ENCODE peak calls at places on chromosomes 2 and 18, in seven cellular contexts. K is hepatocyte; P is AG04450; B is CD4-positive, alpha-beta T cell; A is NB4; U is glutamatergic neuron; D is endothelial cell. Z is an unnamed sample.

GRCh38 chr2:86747708-86748627 is 27.9 kb downstream of the RMND5A start:
- DNase-seq in A (peak), B (no peak), P (peak), D (no peak), U (peak), K (peak), Z (peak)

GRCh38 chr2:109436635-109437225 is 177.0 kb downstream of the SEPTIN10 start:
- DNase-seq in B (no peak), P (no peak), K (no peak), A (no peak), D (no peak), U (no peak), Z (no peak)

GRCh38 chr18:4035521-4035920 is 419.6 kb downstream of the DLGAP1 start:
- DNase-seq in K (no peak), B (no peak), U (no peak), A (no peak), P (no peak), D (no peak), Z (no peak)

GRCh38 chr2:216619411-216620393 is 13.5 kb upstream of the IGFBP2 start:
- DNase-seq in P (no peak), K (peak), U (peak), B (no peak), A (peak), D (no peak), Z (peak)

GRCh38 chr18:28792404-28793103 is 615.6 kb upstream of the CDH2 start:
- DNase-seq in B (no peak), A (no peak), D (no peak), P (no peak), U (no peak), K (peak), Z (no peak)

GRCh38 chr2:71932780-71933466 is 214.7 kb downstream of the CYP26B1 start:
- DNase-seq in U (no peak), A (no peak), P (no peak), K (no peak), B (no peak), D (no peak), Z (no peak)

GRCh38 chr18:40094441-40094840 is 1860.6 kb upstream of the PIK3C3 start:
- DNase-seq in A (no peak), D (no peak), U (no peak), B (no peak), P (no peak), K (no peak), Z (no peak)

GRCh38 chr2:66495788-66496640 is 61.1 kb downstream of the MEIS1 start:
- DNase-seq in P (peak), U (no peak), B (no peak), D (no peak), K (peak), A (peak), Z (peak)

GRCh38 chr18:12737243-12737902 is 34.5 kb downstream of the PSMG2 start:
- DNase-seq in D (no peak), A (no peak), P (no peak), K (no peak), B (no peak), U (no peak), Z (no peak)

GRCh38 chr2:29562319-29562718 is 359.1 kb downstream of the ALK start:
- DNase-seq in B (no peak), A (no peak), D (no peak), K (no peak), P (no peak), U (no peak), Z (no peak)

GRCh38 chr2:84649487-84650142 is 133.3 kb downstream of the DNAH6 start:
- DNase-seq in P (no peak), K (no peak), U (no peak), B (no peak), A (no peak), D (no peak), Z (no peak)

GRCh38 chr2:181948227-181948626 is 37.4 kb upstream of the PPP1R1C start:
- DNase-seq in U (no peak), K (no peak), P (no peak), B (no peak), A (no peak), D (no peak), Z (no peak)

GRCh38 chr2:240999001-240999791 is 778 bp downstream of the SNED1 start:
- DNase-seq in A (no peak), D (peak), U (peak), P (no peak), K (peak), B (no peak), Z (no peak)

GRCh38 chr2:14750433-14750832 is 117.9 kb downstream of the LRATD1 start:
- DNase-seq in B (no peak), A (no peak), D (no peak), K (no peak), P (no peak), U (no peak), Z (no peak)

GRCh38 chr18:56402872-56403516 is 235.4 kb downstream of the TXNL1 start:
- DNase-seq in B (no peak), A (no peak), D (no peak), K (no peak), P (peak), U (no peak), Z (peak)

GRCh38 chr2:229378386-229378785 is 107.3 kb upstream of the PID1 start:
- DNase-seq in P (no peak), U (no peak), D (no peak), B (no peak), K (no peak), A (no peak), Z (no peak)

GRCh38 chr2:219073413-219074129 is 12.8 kb upstream of the IHH start:
- DNase-seq in K (peak), B (no peak), U (peak), D (peak), P (peak), A (peak), Z (peak)

GRCh38 chr2:138421971-138422335 is 79.6 kb upstream of the SPOPL start:
- DNase-seq in A (peak), D (no peak), B (no peak), K (peak), P (peak), U (no peak), Z (peak)

GRCh38 chr18:59149416-59149815 is 9.7 kb downstream of the SEC11C start:
- DNase-seq in P (no peak), A (no peak), U (no peak), K (no peak), B (no peak), D (no peak), Z (no peak)

GRCh38 chr2:9610781-9611548 is 19.8 kb downstream of the YWHAQ start:
- DNase-seq in A (no peak), P (no peak), D (no peak), B (no peak), U (no peak), K (no peak), Z (no peak)

GRCh38 chr2:171893196-171893823 is 734 bp downstream of the SLC25A12 start:
- DNase-seq in U (no peak), D (no peak), K (peak), B (no peak), P (no peak), A (no peak), Z (peak)

GRCh38 chr2:62344472-62344871 is 148.6 kb downstream of the B3GNT2 start:
- DNase-seq in D (no peak), K (no peak), B (no peak), P (no peak), U (no peak), A (no peak), Z (no peak)

GRCh38 chr18:37138456-37138855 is 309.5 kb downstream of the KIAA1328 start:
- DNase-seq in K (no peak), A (peak), B (no peak), D (no peak), P (no peak), U (no peak), Z (no peak)

GRCh38 chr2:226431301-226431955 is 368.2 kb downstream of the IRS1 start:
- DNase-seq in P (no peak), D (no peak), A (no peak), U (no peak), K (no peak), B (no peak), Z (no peak)

GRCh38 chr18:4400911-4401310 is 54.2 kb downstream of the DLGAP1 start:
- DNase-seq in A (no peak), U (no peak), D (no peak), B (no peak), K (no peak), P (no peak), Z (no peak)

GRCh38 chr2:71974846-71975245 is 172.8 kb downstream of the CYP26B1 start:
- DNase-seq in A (no peak), P (no peak), B (no peak), K (no peak), D (no peak), U (no peak), Z (no peak)

GRCh38 chr2:184481862-184482261 is 116.5 kb upstream of the ZNF804A start:
- DNase-seq in D (no peak), K (no peak), U (no peak), P (no peak), B (no peak), A (no peak), Z (no peak)

GRCh38 chr2:203646266-203646864 is 60.1 kb upstream of the CD28 start:
- DNase-seq in K (no peak), P (no peak), A (no peak), D (no peak), U (no peak), B (no peak), Z (no peak)

GRCh38 chr2:195610708-195611107 is 46.3 kb upstream of the SLC39A10 start:
- DNase-seq in U (no peak), A (no peak), K (no peak), D (no peak), B (no peak), P (no peak), Z (no peak)

GRCh38 chr18:79334496-79335233 is 61.1 kb upstream of the NFATC1 start:
- DNase-seq in P (no peak), B (no peak), K (no peak), A (no peak), U (no peak), D (no peak), Z (no peak)

GRCh38 chr18:2559249-2559648 is 12.1 kb downstream of the METTL4 start:
- DNase-seq in K (no peak), B (no peak), P (no peak), U (no peak), A (no peak), D (no peak), Z (no peak)

GRCh38 chr2:176455865-176456291 is 186.6 kb downstream of the MTX2 start:
- DNase-seq in B (no peak), U (peak), K (peak), A (peak), P (no peak), D (peak), Z (peak)
- TF ChIP-seq CTCF in B (no peak), U (no peak), K (no peak), A (no peak), P (no peak), D (no peak), Z (no peak)

DNA sequence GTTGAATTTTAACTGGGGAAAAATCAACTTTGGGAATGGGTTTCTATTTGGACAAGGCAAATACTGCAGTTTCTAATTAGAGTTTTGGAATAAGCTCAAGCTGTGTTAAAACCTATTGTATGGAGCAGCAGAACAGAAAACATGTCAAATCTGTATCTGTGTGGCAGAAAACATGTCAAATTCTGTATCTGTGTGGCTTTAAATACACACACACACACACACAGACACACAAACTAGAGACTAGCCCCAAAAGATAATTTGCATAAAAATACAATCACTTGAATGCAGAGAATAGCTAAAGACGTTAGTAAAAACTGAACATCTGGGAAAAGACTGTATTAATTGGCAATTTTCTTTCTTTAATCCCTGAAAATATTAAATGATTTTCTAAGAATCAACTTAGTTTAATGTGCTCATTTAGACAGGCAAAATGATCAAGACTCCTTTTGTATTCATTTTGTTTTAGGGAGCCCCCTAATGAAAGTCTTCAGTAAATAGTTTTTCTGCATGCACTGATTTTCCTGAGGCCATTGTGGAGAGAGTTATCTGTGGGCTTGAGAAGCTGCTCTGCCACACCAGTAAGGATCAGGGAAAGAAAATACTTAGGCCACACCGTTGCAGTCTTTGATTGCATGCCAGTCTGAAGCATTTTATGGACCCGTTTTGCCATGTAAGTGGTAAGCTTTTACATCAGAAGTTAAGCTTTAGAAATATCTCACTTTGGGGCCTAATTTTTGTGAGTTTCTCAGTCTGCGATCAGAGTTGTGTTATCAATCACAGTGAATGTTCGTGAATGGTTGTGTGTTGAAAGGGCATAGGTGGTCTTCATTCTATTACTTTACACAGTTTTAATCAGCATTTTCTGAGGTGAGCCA is 2.2 kb downstream of the SPATS2L start:
- DNase-seq in D (no peak), P (no peak), A (no peak), B (no peak), K (peak), U (no peak), Z (peak)
- TF ChIP-seq CTCF in D (no peak), P (peak), A (no peak), B (no peak), K (peak), U (no peak), Z (no peak)

GRCh38 chr2:114201781-114202180 is 240.7 kb upstream of the DPP10 start:
- DNase-seq in A (peak), B (no peak), K (no peak), P (no peak), D (no peak), U (no peak), Z (no peak)
- TF ChIP-seq CTCF in A (no peak), B (no peak), K (no peak), P (no peak), D (no peak), U (no peak), Z (no peak)

DNA sequence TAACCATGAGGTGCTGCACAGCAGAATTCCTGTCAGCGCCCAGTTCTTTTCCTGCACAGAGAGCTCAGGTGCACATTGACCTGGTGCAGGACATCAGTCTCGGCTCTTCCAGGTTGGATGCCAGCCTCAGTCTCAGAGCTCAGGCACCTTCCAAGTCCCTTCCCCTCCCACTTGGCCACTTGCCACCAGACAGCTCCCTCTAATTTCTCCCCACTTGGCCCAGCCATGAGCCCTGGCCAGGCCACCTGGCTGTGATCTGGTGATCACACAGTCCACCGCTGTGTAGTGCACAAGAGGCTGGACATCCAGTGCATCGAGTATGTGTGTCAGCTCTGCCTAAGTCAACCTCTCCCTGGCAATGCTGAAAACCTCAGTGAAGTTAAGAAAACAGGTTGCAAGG is 336.6 kb upstream of the MYT1L start:
- DNase-seq in U (no peak), B (no peak), D (no peak), P (no peak), A (no peak), K (no peak), Z (no peak)
- TF ChIP-seq CTCF in U (no peak), B (no peak), D (no peak), P (no peak), A (no peak), K (no peak), Z (no peak)

GRCh38 chr2:239574054-239574433 is 173.2 kb upstream of the HDAC4 start:
- DNase-seq in A (no peak), P (no peak), B (no peak), K (no peak), U (no peak), D (no peak), Z (no peak)
- TF ChIP-seq CTCF in A (no peak), P (no peak), B (no peak), K (no peak), U (no peak), D (no peak), Z (no peak)

Z was measured in fibroblast of villous mesenchyme.